ENCODE peak calls at places on chromosome 4, in four cellular contexts. L, Y, A and U are unnamed samples.

GRCh38 chr4:8344387-8344786 is 74.8 kb downstream of the HTRA3 start:
- DNase-seq in L (no peak), Y (no peak), A (no peak), U (peak)

GRCh38 chr4:32462944-32463343 is 1742.8 kb downstream of the PCDH7 start:
- DNase-seq in L (no peak), Y (no peak), A (no peak), U (no peak)

GRCh38 chr4:30620711-30621110 is 99.5 kb upstream of the PCDH7 start:
- DNase-seq in L (no peak), Y (no peak), A (no peak), U (no peak)

GRCh38 chr4:177356921-177357320 is 47.2 kb downstream of the NEIL3 start:
- DNase-seq in L (no peak), Y (no peak), A (no peak), U (no peak)

GRCh38 chr4:93617596-93617995 is 211.0 kb upstream of the ATOH1 start:
- DNase-seq in L (no peak), Y (no peak), A (no peak), U (no peak)

GRCh38 chr4:2915789-2916188 is 47.4 kb downstream of the NOP14 start:
- DNase-seq in L (no peak), Y (no peak), A (no peak), U (no peak)

GRCh38 chr4:91128519-91128918 is 1001.3 kb downstream of the CCSER1 start:
- DNase-seq in L (no peak), Y (no peak), A (no peak), U (no peak)

GRCh38 chr4:131093303-131093702 is 1997.4 kb downstream of the C4orf33 start:
- DNase-seq in L (no peak), Y (no peak), A (no peak), U (no peak)

GRCh38 chr4:105912633-105913032 is 17.4 kb downstream of the NPNT start:
- DNase-seq in L (no peak), Y (no peak), A (no peak), U (no peak)

GRCh38 chr4:183876268-183876934 is 28.7 kb upstream of the STOX2 start:
- DNase-seq in L (no peak), Y (no peak), A (no peak), U (no peak)

GRCh38 chr4:47468686-47469365 is 5.3 kb upstream of the COMMD8 start:
- DNase-seq in L (no peak), Y (no peak), A (no peak), U (no peak)

GRCh38 chr4:83219344-83219990 is 65.1 kb downstream of the COQ2 start:
- DNase-seq in L (no peak), Y (peak), A (peak), U (peak)

DNA sequence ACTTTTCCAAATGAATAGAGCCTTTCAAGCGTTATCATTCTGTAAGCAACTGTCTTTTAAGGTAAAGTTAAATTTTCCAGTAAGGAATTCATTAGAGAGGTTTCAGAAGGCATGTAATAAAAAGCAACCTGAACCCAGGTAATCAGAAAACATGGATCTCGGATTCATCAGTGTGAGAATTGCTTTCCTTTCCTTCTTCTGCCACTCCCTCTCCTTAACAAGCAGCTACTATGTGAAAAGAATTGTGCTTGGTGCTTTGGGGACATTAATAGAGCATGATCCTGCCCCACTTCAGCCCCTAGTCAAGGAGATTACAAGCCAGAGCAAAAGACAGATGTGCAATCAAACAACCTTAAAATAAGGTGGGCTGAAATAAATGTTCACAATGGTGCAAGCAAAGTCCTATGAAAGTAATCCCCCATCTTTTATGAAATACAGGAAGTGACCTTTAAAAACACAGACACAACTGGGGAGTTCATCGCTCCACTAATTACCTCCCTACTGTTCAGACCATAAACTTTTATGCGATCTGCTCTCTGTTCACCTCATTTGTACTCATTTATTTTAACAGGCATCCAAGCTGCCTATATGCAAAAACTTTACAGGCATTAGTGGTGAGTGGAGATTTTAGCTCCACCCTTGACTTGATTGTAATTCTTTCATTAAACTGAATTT is 122.9 kb upstream of the RASGEF1B start:
- DNase-seq in L (no peak), Y (no peak), A (no peak), U (no peak)
- H3K4me3 ChIP-seq in L (no peak), Y (no peak), A (no peak), U (no peak)

DNA sequence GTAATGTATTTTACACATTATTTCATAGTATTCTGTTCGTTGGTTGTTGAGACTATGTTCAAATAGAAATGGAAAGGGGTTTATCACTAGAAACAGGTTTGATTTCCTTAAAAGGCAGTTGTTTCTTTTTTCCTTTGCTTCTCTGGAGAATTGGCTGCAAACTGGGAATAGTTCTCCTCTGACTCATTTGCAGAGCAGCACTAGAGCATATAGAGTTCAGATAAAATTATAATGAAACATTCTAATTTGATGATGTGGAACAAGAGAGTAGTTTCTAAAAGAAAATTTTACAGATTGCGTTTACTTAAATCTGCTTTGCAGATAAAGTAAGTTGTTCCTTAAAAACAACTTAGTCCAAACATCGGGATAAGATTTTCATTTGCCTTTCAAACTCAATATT is 29.7 kb downstream of the SYNPO2 start:
- DNase-seq in L (peak), Y (no peak), A (no peak), U (no peak)
- H3K4me3 ChIP-seq in L (no peak), Y (no peak), A (no peak), U (no peak)

DNA sequence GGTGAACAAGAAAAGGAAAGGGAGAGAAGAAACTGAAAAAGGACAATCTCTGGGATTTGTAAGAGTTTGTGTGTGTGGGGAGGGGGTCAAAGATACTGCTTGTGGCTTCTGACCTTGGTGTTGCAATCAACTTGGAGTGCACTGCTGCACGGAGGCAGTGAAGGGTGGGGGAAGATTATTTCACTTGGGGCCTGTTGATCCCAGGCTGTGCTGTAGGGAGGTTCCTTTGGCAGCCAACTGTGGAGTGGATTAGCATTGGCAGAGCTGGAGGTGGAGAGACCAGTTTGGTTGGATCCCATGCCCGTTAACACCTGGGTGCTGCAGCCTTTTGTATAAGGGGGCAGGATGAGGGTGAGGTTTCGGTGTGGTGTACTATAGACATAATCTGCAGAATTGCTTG is 38.2 kb downstream of the AFF1 start:
- DNase-seq in L (peak), Y (peak), A (no peak), U (no peak)
- H3K4me3 ChIP-seq in L (no peak), Y (no peak), A (no peak), U (no peak)

DNA sequence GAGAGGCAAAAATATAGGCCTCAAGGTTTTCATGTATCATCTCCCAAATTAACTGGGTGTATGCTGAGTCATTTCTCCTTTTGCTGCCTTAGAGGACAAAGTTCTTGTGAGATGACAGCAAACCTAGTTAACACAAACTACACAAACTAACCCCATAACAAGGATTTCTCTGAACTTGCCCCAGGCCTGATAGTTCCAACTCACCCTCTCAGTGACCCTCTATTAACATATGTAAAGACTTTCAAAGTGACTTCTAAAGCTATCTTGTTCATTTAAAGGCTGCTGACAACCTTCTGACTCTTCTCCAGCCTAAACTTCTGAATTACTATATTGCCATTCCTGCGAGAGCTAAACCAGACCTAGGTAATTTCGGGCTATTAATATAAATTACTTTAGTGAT is 43.2 kb upstream of the CCDC149 start:
- DNase-seq in L (no peak), Y (no peak), A (no peak), U (peak)
- H3K4me3 ChIP-seq in L (no peak), Y (no peak), A (no peak), U (no peak)

GRCh38 chr4:95838192-95838591 is 1.7 kb upstream of the PDHA2 start:
- DNase-seq in L (no peak), Y (no peak), A (no peak), U (no peak)

GRCh38 chr4:95835672-95836071 is 4.2 kb upstream of the PDHA2 start:
- DNase-seq in L (no peak), Y (no peak), A (no peak), U (no peak)

GRCh38 chr4:95839891-95840290 is at the start of gene PDHA2:
- DNase-seq in L (no peak), Y (no peak), A (no peak), U (no peak)
- H3K4me3 ChIP-seq in L (no peak), Y (no peak), A (no peak), U (no peak)

DNA sequence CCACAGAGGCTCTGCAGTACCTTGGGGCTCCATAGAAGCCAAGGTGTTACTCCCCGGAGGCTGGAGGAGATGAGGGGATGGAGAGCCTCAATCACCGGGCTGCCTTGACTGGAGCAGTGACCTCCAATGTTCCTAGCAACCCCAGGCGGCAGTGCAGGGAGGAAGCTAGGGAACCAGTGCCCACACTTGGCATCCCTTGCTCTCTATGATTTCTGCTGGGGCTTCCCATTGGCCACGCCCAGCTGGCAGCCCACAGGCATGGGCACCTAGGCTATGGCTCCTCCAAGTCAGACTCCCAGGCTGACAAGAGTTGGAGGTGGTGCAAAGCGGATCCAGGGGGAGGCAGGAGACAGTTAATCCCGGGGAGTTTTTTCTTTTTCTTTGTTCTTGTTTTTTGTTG is 229.7 kb downstream of the EVC2 start:
- DNase-seq in L (no peak), Y (no peak), A (no peak), U (no peak)
- H3K4me3 ChIP-seq in L (no peak), Y (no peak), A (no peak), U (no peak)

DNA sequence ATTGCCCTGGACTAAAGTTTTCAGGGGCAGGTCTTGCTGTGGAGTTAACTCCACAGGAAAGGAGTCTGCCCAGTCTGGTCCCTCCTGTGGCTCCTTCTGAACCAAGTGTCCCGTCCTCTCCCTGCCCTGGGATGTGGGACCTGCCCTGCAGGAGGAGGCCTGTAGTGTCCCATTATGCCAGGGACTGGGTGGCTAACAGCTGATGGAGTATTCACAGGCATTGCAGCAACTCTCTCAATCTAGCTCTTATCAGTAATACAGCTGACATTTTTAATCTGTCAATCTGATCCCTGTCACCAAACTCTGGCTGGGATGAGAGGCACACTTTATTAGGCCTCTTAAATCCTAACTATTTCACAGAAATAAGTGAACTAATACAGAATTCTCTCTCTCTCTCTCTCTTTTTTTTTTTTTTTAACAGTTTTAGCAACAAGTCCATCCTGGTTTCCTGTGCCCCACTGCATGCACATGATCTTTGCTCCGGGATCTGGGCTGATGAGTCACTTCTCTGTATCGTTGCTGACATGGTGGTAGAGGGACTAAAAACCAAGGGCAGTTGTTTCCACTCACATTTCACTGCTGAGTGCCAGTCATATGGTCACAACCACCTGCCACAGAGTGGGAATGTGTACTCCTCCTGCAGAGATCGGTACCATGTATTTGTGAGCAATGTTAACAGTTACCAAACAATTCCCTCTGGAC is 39.1 kb downstream of the HAND2 start:
- DNase-seq in L (no peak), Y (no peak), A (no peak), U (no peak)
- H3K4me3 ChIP-seq in L (no peak), Y (no peak), A (no peak), U (no peak)

GRCh38 chr4:1008840-1009646 is 2.4 kb upstream of the FGFRL1 start:
- DNase-seq in L (no peak), Y (no peak), A (peak), U (no peak)

GRCh38 chr4:1012031-1012739 is 759 bp downstream of the FGFRL1 start:
- DNase-seq in L (peak), Y (peak), A (peak), U (no peak)

GRCh38 chr4:1010522-1011021 is 854 bp upstream of the FGFRL1 start:
- DNase-seq in L (peak), Y (no peak), A (peak), U (peak)

GRCh38 chr4:1009647-1010521 is 1.5 kb upstream of the FGFRL1 start:
- DNase-seq in L (peak), Y (peak), A (peak), U (no peak)

DNA sequence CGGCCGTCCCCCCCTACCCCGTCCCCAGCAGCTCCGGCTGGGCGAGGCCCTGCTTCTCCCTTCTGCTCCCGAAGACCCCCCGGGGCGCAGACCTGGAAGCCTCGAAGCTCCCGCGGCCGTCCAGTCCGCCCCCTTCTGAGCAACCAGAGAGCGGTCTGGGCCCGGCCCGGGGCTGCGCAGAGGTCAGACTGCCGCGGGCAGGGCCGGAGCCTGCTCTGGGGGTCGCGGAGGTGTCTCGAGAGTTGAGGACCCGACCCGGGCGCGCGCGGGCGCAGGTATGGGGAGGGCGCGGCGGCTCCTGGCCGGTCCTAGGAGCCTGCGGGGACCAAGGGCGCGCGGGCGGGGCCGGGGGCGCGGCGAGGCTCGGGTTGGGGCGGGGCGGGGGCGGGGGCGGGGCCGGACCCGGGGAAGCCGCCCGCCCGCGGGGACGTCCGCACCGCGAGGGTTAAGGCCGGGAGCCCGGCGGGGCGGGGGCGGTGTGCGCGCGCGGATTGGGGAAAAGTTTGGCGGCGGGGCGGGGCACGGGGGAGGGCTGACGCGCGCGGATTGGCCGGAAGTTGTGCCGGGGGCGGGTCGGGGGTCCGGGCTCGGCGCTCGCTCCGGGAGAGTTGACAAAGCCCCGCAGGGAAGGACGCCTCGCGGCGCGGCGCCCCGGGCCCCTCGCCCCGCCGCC is at the start of gene FGFRL1:
- DNase-seq in L (peak), Y (peak), A (peak), U (no peak)
- H3K4me3 ChIP-seq in L (peak), Y (peak), A (peak), U (peak)

GRCh38 chr4:123300625-123301024 is 96.0 kb upstream of the SPRY1 start:
- DNase-seq in L (no peak), Y (no peak), A (no peak), U (no peak)

GRCh38 chr4:123297836-123298235 is 98.8 kb upstream of the SPRY1 start:
- DNase-seq in L (no peak), Y (no peak), A (no peak), U (no peak)

GRCh38 chr4:123300222-123300621 is 96.4 kb upstream of the SPRY1 start:
- DNase-seq in L (no peak), Y (no peak), A (no peak), U (no peak)

GRCh38 chr4:123298798-123299197 is 97.8 kb upstream of the SPRY1 start:
- DNase-seq in L (no peak), Y (no peak), A (no peak), U (no peak)

GRCh38 chr4:123299212-123299651 is 97.4 kb upstream of the SPRY1 start:
- DNase-seq in L (peak), Y (no peak), A (no peak), U (no peak)
- H3K4me3 ChIP-seq in L (no peak), Y (no peak), A (no peak), U (no peak)